ENCODE peak calls at places on chromosome 12, in six cellular contexts. One of them, this sample, is unnamed.

GRCh38 chr12:50195832-50196231 is 28.7 kb upstream of the CERS5 start:
- DNase-seq in WTC11: no peak
- DNase-seq in fibroblast of the conjunctiva: no peak
- DNase-seq in GM10248: no peak
- DNase-seq in NCI-H146: no peak
- DNase-seq in HFFc6: peak
- DNase-seq in this sample: no peak

GRCh38 chr12:113955109-113955970 is 10.8 kb downstream of the RBM19 start:
- DNase-seq in fibroblast of the conjunctiva: no peak
- DNase-seq in WTC11: peak
- DNase-seq in GM10248: no peak
- DNase-seq in NCI-H146: no peak
- DNase-seq in HFFc6: no peak
- DNase-seq in this sample: no peak

GRCh38 chr12:54128466-54128865 is 60.3 kb downstream of the SMUG1 start:
- DNase-seq in fibroblast of the conjunctiva: no peak
- DNase-seq in GM10248: no peak
- DNase-seq in HFFc6: no peak
- DNase-seq in WTC11: no peak
- DNase-seq in NCI-H146: no peak
- DNase-seq in this sample: no peak

GRCh38 chr12:64691227-64691792 is 67.9 kb downstream of the GNS start:
- DNase-seq in GM10248: no peak
- DNase-seq in WTC11: no peak
- DNase-seq in fibroblast of the conjunctiva: no peak
- DNase-seq in HFFc6: no peak
- DNase-seq in NCI-H146: no peak
- DNase-seq in this sample: no peak

GRCh38 chr12:117092886-117093285 is 6.3 kb downstream of the TESC start:
- DNase-seq in HFFc6: no peak
- DNase-seq in NCI-H146: no peak
- DNase-seq in fibroblast of the conjunctiva: no peak
- DNase-seq in WTC11: no peak
- DNase-seq in GM10248: no peak
- DNase-seq in this sample: no peak

GRCh38 chr12:124583854-124584253 is 16.4 kb upstream of the NCOR2 start:
- DNase-seq in NCI-H146: no peak
- DNase-seq in GM10248: no peak
- DNase-seq in WTC11: no peak
- DNase-seq in HFFc6: no peak
- DNase-seq in fibroblast of the conjunctiva: no peak
- DNase-seq in this sample: no peak

GRCh38 chr12:2795291-2796186 is 769 bp downstream of the FKBP4 start:
- DNase-seq in HFFc6: peak
- DNase-seq in NCI-H146: peak
- DNase-seq in fibroblast of the conjunctiva: peak
- DNase-seq in WTC11: peak
- DNase-seq in GM10248: peak
- DNase-seq in this sample: peak

GRCh38 chr12:122489038-122489437 is 11.7 kb downstream of the ZCCHC8 start:
- DNase-seq in GM10248: no peak
- DNase-seq in WTC11: no peak
- DNase-seq in HFFc6: no peak
- DNase-seq in fibroblast of the conjunctiva: no peak
- DNase-seq in NCI-H146: no peak
- DNase-seq in this sample: no peak

GRCh38 chr12:131139363-131140068 is 185.8 kb downstream of the ADGRD1 start:
- DNase-seq in HFFc6: no peak
- DNase-seq in NCI-H146: no peak
- DNase-seq in WTC11: no peak
- DNase-seq in fibroblast of the conjunctiva: no peak
- DNase-seq in GM10248: no peak
- DNase-seq in this sample: no peak

GRCh38 chr12:114995891-114996290 is 311.9 kb upstream of the TBX3 start:
- DNase-seq in GM10248: no peak
- DNase-seq in fibroblast of the conjunctiva: no peak
- DNase-seq in HFFc6: no peak
- DNase-seq in WTC11: no peak
- DNase-seq in NCI-H146: no peak
- DNase-seq in this sample: no peak

GRCh38 chr12:56257491-56258067 is 605 bp downstream of the ANKRD52 start:
- DNase-seq in GM10248: no peak
- DNase-seq in WTC11: peak
- DNase-seq in fibroblast of the conjunctiva: no peak
- DNase-seq in NCI-H146: peak
- DNase-seq in HFFc6: no peak
- DNase-seq in this sample: no peak

GRCh38 chr12:71792599-71792998 is 37.9 kb downstream of the RAB21 start:
- DNase-seq in GM10248: no peak
- DNase-seq in WTC11: no peak
- DNase-seq in fibroblast of the conjunctiva: no peak
- DNase-seq in NCI-H146: no peak
- DNase-seq in HFFc6: no peak
- DNase-seq in this sample: no peak

This sample was measured in GM06990.